ENCODE peak calls at places on chromosomes 16 and 17, in five cellular contexts. G is A549, Z is H1, H is K562, E is HepG2. S is an unnamed sample.

GRCh38 chr16:66267287-66268137 is 99.0 kb upstream of the CDH5 start:
- DNase-seq in E (no peak), Z (no peak), H (no peak), G (no peak), S (no peak)

GRCh38 chr17:65794572-65794971 is 233.1 kb upstream of the AXIN2 start:
- DNase-seq in G (peak), E (peak), H (peak), Z (no peak), S (no peak)

GRCh38 chr17:73841431-73842060 is 197.3 kb upstream of the SDK2 start:
- DNase-seq in H (no peak), G (peak), E (peak), Z (no peak), S (no peak)

GRCh38 chr16:69187891-69188451 is 1.0 kb downstream of the SNTB2 start:
- DNase-seq in Z (no peak), G (peak), E (peak), H (peak), S (no peak)

GRCh38 chr17:21129023-21129681 is 2.4 kb downstream of the DHRS7B start:
- DNase-seq in H (no peak), E (peak), Z (no peak), G (peak), S (no peak)

GRCh38 chr17:50267074-50267841 is 7.0 kb upstream of the TMEM92 start:
- DNase-seq in H (no peak), Z (no peak), E (no peak), G (no peak), S (no peak)

GRCh38 chr16:29694384-29695195 is 15.6 kb downstream of the QPRT start:
- DNase-seq in G (no peak), E (no peak), Z (no peak), H (no peak), S (no peak)

GRCh38 chr16:46898006-46898405 is 13.8 kb downstream of the GPT2 start:
- DNase-seq in G (no peak), Z (no peak), H (no peak), E (no peak), S (no peak)

GRCh38 chr16:21167360-21167759 is 8.9 kb downstream of the LDAF1 start:
- DNase-seq in Z (no peak), H (no peak), E (no peak), G (peak), S (no peak)

DNA sequence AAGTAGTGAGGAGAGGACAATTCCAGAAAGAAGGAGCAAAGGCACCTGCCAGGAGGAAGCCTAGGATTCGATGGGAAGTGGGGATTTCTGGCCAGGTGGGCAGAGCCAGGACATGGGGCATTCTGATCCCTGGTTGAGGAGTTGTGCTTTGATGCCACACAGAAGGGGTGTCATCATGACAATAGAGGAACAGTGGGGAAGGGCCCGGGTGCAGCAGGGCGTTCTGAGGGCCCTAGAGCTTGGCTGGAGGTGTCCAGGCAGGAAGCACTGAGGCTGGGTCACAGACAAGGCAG is 4.3 kb downstream of the EVPLL start:
- DNase-seq in H (no peak), G (no peak), Z (no peak), E (no peak), S (no peak)
- TF ChIP-seq KDM1A in H (no peak), G (no peak), Z (no peak), E (no peak), S (no peak)

DNA sequence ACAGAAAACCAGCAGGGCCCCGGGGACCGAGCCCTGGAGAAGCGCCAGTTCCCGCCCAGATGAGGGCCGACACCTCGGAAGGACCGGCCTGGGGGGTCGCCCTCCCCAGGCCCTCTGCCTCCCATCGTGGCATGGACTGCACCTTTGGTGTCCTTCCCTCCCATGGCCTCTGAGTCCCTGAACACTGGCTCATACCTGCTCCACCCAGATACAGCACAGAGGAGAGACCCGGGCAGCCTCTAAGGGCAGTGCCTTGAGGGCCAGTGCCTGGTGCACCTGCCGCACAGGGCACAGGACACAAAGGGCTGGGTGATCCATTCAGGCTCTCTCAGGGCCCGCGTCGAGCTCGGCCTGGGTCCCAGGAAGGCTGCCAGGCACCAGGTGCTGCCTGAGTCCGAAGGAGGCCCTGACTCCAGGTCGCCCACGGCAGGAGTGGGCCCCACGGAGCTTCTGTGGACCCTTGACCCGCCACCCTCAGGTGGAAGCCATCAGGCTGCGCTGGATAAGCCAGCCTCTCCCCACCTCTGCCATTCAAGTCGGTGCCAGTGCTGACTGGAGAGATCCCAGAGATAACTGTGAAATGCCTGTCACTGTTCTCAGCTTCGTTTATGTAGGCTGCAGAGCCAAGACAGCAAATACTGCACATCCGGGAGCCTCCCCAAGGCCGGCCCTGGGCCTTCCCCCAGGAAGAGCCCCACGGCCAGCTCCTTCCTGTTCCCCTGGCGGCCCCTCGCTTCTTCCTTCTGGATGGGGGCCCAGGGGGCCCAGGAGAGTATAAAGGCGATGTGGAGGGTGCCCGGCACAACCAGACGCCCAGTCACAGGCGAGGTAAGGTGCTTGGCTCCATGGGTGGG is at the start of gene ZG16B:
- DNase-seq in H (no peak), G (no peak), Z (no peak), E (peak), S (no peak)
- TF ChIP-seq CEBPB in H (no peak), G (no peak), Z (no peak), E (no peak), S (no peak)

GRCh38 chr16:56749806-56750491 is 20.0 kb downstream of the NUP93 start:
- DNase-seq in G (no peak), E (no peak), Z (no peak), H (no peak), S (no peak)

GRCh38 chr16:56748826-56749225 is 18.9 kb downstream of the NUP93 start:
- DNase-seq in E (no peak), G (no peak), Z (no peak), H (no peak), S (no peak)

GRCh38 chr16:56744996-56745640 is 15.2 kb downstream of the NUP93 start:
- DNase-seq in Z (no peak), H (peak), E (peak), G (no peak), S (no peak)

GRCh38 chr16:56748191-56748590 is 18.3 kb downstream of the NUP93 start:
- DNase-seq in H (no peak), E (no peak), G (no peak), Z (no peak), S (no peak)

DNA sequence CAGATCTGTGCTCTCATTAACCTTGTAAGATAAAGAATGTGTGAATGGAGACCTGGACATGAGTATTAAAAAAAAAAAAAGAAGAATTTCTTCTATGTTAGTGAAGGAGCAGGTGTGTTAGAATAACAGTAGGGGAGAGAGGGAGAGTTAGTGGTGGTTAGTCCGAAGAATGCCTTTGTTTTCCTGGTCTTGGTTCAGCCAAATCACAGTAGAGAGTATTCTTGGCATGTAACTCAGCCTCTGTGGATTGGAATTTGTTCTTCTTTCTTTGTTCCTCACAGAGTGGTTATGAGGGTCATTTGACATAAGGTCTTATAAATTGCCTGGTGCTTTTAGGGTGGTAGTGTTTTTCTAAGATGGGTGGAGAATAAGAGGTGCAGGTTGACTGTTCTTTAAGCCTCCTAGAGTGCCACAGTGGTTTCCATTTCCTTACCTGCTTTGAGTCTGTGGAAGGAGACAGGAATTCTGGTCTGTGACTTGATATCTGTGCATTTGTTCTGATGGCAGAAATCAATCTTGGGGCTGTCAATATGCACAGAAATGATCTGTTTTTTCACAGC is 17.6 kb downstream of the NUP93 start:
- DNase-seq in Z (no peak), H (no peak), E (no peak), G (no peak), S (no peak)
- TF ChIP-seq KDM1A in Z (no peak), H (no peak), E (no peak), G (no peak), S (no peak)

DNA sequence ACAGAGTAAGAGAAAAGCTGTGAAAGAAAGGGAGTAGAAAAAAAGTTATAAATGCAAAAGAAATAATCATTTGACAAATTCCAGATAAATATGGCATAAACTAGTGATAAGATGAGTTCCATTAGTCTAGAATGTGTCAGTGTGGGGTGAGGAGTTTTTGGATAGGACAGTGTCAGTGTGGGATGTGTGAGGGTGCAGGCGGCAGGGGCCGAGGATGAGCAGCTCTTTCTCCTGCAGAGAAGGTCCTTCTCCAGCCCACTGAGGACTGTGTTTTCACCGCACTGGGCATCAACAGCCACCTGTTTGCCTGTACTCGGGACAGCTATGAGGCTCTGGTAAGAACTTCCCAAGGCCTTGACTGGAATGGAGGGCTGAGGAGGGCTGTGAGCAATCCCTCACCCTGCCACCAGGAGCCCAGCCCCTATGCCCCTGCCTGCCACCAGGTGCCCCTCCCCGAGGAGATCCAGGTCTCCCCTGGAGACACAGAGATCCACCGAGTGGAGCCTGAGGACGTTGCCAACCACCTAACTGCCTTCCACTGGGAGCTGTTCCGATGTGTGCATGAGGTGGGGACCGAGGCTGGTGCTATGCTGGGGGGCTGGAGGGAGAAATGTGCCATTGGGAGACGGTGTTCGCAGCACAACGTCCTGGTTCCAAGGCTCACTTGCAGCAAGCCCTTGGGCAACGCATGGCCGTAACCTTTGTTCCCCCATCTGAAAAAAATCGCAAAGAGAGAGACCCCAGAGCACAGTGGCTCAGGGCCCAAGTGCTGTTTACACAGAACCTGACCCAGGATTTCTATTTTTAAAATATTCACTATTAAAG is 13.1 kb downstream of the RAPGEFL1 start:
- DNase-seq in G (peak), Z (no peak), H (no peak), E (peak), S (no peak)
- TF ChIP-seq CEBPB in G (no peak), Z (no peak), H (no peak), E (no peak), S (no peak)

GRCh38 chr17:79038545-79039135 is 14.7 kb downstream of the C1QTNF1 start:
- DNase-seq in G (peak), H (no peak), Z (no peak), E (no peak), S (no peak)
- TF ChIP-seq KDM1A in G (no peak), H (no peak), Z (no peak), E (no peak), S (no peak)

DNA sequence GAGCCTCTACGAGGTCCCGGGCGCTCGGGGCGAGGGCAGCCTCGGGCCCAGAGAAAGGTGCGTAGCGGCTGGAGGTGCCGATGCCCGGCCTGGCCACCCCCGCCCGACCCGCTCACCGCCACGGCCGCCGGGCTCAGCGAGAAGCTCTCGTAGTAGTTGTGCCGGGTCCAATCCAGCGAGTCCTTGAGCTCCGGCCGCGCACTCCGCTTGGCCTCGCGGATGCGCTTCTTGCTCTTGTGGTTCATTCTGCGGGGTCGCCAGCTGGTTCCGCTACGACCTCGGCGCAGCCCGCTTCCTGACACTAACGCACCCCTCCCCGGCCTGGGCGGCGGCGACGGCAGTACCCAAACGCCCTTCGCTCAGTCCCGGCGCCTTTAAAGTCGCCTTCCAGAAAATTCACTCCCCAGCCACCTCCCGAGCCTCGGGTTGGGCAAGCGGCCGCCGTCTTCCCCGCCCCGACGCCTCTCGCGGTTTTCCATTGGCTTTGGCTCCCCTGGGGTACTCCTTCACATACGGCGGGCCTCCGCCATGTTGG is at the start of gene JMJD6:
- DNase-seq in Z (peak), G (peak), E (peak), H (peak), S (peak)
- TF ChIP-seq CEBPB in Z (peak), G (peak), E (peak), H (peak), S (no peak)